ENCODE peak calls at places on chromosome 14, in six cellular contexts. E, S, U, D, T and L are unnamed samples.

GRCh38 chr14:32038876-32039275 is 38.2 kb upstream of the ARHGAP5 start:
- DNase-seq in E (no peak), S (no peak), U (no peak), D (no peak), T (no peak), L (no peak)

GRCh38 chr14:74203546-74203945 is 35.7 kb upstream of the VSX2 start:
- DNase-seq in E (no peak), S (no peak), U (no peak), D (no peak), T (no peak), L (no peak)

GRCh38 chr14:56195727-56196126 is 77.5 kb downstream of the PELI2 start:
- DNase-seq in E (no peak), S (no peak), U (no peak), D (no peak), T (peak; percentile 30), L (no peak)

GRCh38 chr14:37466003-37466622 is 128.9 kb downstream of the FOXA1 start:
- DNase-seq in E (no peak), S (no peak), U (no peak), D (peak; percentile 21), T (no peak), L (no peak)

GRCh38 chr14:100591453-100592371 is 4.5 kb upstream of the BEGAIN start:
- DNase-seq in E (no peak), S (no peak), U (no peak), D (no peak), T (no peak), L (no peak)

GRCh38 chr14:24804813-24805212 is 170.8 kb upstream of the GZMB start:
- DNase-seq in E (no peak), S (no peak), U (no peak), D (peak; percentile 85), T (no peak), L (no peak)

GRCh38 chr14:51224551-51224950 is 15.5 kb upstream of the TMX1 start:
- DNase-seq in E (no peak), S (no peak), U (no peak), D (no peak), T (no peak), L (no peak)

GRCh38 chr14:41285193-41285748 is 321.4 kb upstream of the LRFN5 start:
- DNase-seq in E (no peak), S (peak; percentile 16), U (no peak), D (peak; percentile 40), T (no peak), L (peak; percentile 2)

GRCh38 chr14:61296707-61297502 is 15.8 kb upstream of the TMEM30B start:
- DNase-seq in E (peak; percentile 27), S (peak; percentile 39), U (no peak), D (peak; percentile 20), T (peak; percentile 23), L (no peak)

GRCh38 chr14:101501341-101501740 is 60.0 kb upstream of the DIO3 start:
- DNase-seq in E (no peak), S (no peak), U (no peak), D (no peak), T (no peak), L (no peak)

GRCh38 chr14:100142073-100143040 is 17.1 kb downstream of the DEGS2 start:
- DNase-seq in E (no peak), S (peak; percentile 96), U (no peak), D (no peak), T (no peak), L (no peak)

GRCh38 chr14:22549981-22550670 is 38.9 kb downstream of the DAD1 start:
- DNase-seq in E (no peak), S (peak; percentile 17), U (peak; percentile 43), D (no peak), T (peak; percentile 87), L (peak; percentile 18)

GRCh38 chr14:60768602-60769001 is 34.0 kb downstream of the MNAT1 start:
- DNase-seq in E (no peak), S (no peak), U (no peak), D (no peak), T (no peak), L (no peak)

GRCh38 chr14:92563359-92563758 is 49.8 kb downstream of the RIN3 start:
- DNase-seq in E (no peak), S (no peak), U (no peak), D (no peak), T (peak; percentile 53), L (no peak)

GRCh38 chr14:90455100-90455571 is 58.3 kb downstream of the CALM1 start:
- DNase-seq in E (no peak), S (no peak), U (no peak), D (no peak), T (no peak), L (no peak)

GRCh38 chr14:65940056-65940735 is 527.7 kb downstream of the FUT8 start:
- DNase-seq in E (peak; percentile 39), S (peak; percentile 43), U (no peak), D (peak; percentile 35), T (no peak), L (no peak)

GRCh38 chr14:63269561-63270225 is 49.0 kb downstream of the GPHB5 start:
- DNase-seq in E (no peak), S (no peak), U (no peak), D (no peak), T (no peak), L (no peak)

GRCh38 chr14:68756734-68757133 is 36.1 kb downstream of the ZFP36L1 start:
- DNase-seq in E (no peak), S (no peak), U (no peak), D (peak; percentile 40), T (no peak), L (no peak)

GRCh38 chr14:104004849-104005248 is 62.5 kb upstream of the RD3L start:
- DNase-seq in E (no peak), S (no peak), U (no peak), D (no peak), T (no peak), L (no peak)
- H3K9me3 ChIP-seq in E (no peaks in the 10 kb centered on the region), S (no peaks in the 10 kb centered on the region), U (no peaks in the 10 kb centered on the region), D (no peaks in the 10 kb centered on the region), T (no peaks in the 10 kb centered on the region), L (no peaks in the 10 kb centered on the region)

GRCh38 chr14:23578560-23579310 is at the start of gene JPH4:
- DNase-seq in E (no peak), S (no peak), U (no peak), D (no peak), T (no peak), L (no peak)

GRCh38 chr14:23577710-23578392 is 739 bp downstream of the JPH4 start:
- DNase-seq in E (no peak), S (no peak), U (no peak), D (no peak), T (no peak), L (no peak)

GRCh38 chr14:23575086-23575485 is 3.5 kb downstream of the JPH4 start:
- DNase-seq in E (no peak), S (no peak), U (no peak), D (peak; percentile 4), T (no peak), L (no peak)

GRCh38 chr14:23579311-23579630 is 681 bp upstream of the JPH4 start:
- DNase-seq in E (no peak), S (no peak), U (no peak), D (peak; percentile 27), T (no peak), L (no peak)

GRCh38 chr14:23577004-23577681 is 1.4 kb downstream of the JPH4 start:
- DNase-seq in E (no peak), S (no peak), U (no peak), D (no peak), T (no peak), L (no peak)
- TF ChIP-seq ZNF274 in E (no peak), S (no peak), U (no peak), D (no peak), T (no peak), L (no peak)

GRCh38 chr14:105153331-105153731 is 15.2 kb downstream of the JAG2 start:
- DNase-seq in E (no peak), S (no peak), U (no peak), D (no peak), T (no peak), L (no peak)
- H3K4me3 ChIP-seq in E (no peak overlapping the region), S (no peak overlapping the region), U (no peak overlapping the region), D (no peak overlapping the region), T (no peak overlapping the region), L (no peak overlapping the region)

GRCh38 chr14:97212399-97212798 is 415.2 kb downstream of the VRK1 start:
- DNase-seq in E (no peak), S (no peak), U (no peak), D (no peak), T (no peak), L (no peak)

GRCh38 chr14:97213720-97214119 is 416.5 kb downstream of the VRK1 start:
- DNase-seq in E (no peak), S (no peak), U (no peak), D (no peak), T (no peak), L (no peak)

GRCh38 chr14:97218336-97218712 is 421.1 kb downstream of the VRK1 start:
- DNase-seq in E (no peak), S (no peak), U (peak; percentile 15), D (no peak), T (no peak), L (no peak)

GRCh38 chr14:97217094-97217885 is 420.1 kb downstream of the VRK1 start:
- DNase-seq in E (no peak), S (no peak), U (no peak), D (no peak), T (no peak), L (no peak)

GRCh38 chr14:97215263-97215969 is 418.2 kb downstream of the VRK1 start:
- DNase-seq in E (no peak), S (no peak), U (no peak), D (no peak), T (no peak), L (no peak)
- H3K9me3 ChIP-seq in E (no peaks in the 10 kb centered on the region), S (no peaks in the 10 kb centered on the region), U (no peaks in the 10 kb centered on the region), D (no peaks in the 10 kb centered on the region), T (no peaks in the 10 kb centered on the region), L (no peaks in the 10 kb centered on the region)